ENCODE peak calls at places on chromosome 2, in seven cellular contexts. E is epithelial cell of esophagus; K is HuH-7; J is CD8-positive, alpha-beta T cell; B is endothelial cell; P is GM12865; D is foreskin fibroblast. S is an unnamed sample.

GRCh38 chr2:127027715-127028114 is 79.2 kb downstream of the BIN1 start:
- DNase-seq in K (no peak), P (no peak), B (no peak), J (no peak), D (no peak), E (no peak), S (no peak)

GRCh38 chr2:191049728-191050639 is 36.0 kb upstream of the STAT1 start:
- DNase-seq in D (peak; percentile 63), J (no peak), K (peak; percentile 37), B (no peak), E (no peak), P (peak; percentile 44), S (peak; percentile 27)

GRCh38 chr2:169452080-169452479 is 27.2 kb upstream of the BBS5 start:
- DNase-seq in P (peak; percentile 34), K (peak; percentile 39), B (peak; percentile 10), J (no peak), D (peak; percentile 14), E (peak; percentile 55), S (peak; percentile 44)

GRCh38 chr2:2422621-2423020 is 91.5 kb upstream of the MYT1L start:
- DNase-seq in J (no peak), B (no peak), E (no peak), K (no peak), D (no peak), P (no peak), S (no peak)

GRCh38 chr2:165328272-165328671 is 89.1 kb downstream of the SCN2A start:
- DNase-seq in D (no peak), J (no peak), P (peak; percentile 13), E (no peak), K (no peak), B (no peak), S (no peak)

GRCh38 chr2:139055165-139055564 is 275.0 kb upstream of the NXPH2 start:
- DNase-seq in E (peak; percentile 4), B (no peak), K (no peak), D (no peak), J (no peak), P (no peak), S (no peak)

GRCh38 chr2:188773075-188773474 is 201.1 kb upstream of the COL3A1 start:
- DNase-seq in J (no peak), P (no peak), D (peak; percentile 45), K (no peak), B (no peak), E (peak; percentile 86), S (no peak)

GRCh38 chr2:241607162-241607885 is 29.6 kb downstream of the THAP4 start:
- DNase-seq in B (no peak), E (no peak), D (no peak), K (no peak), J (no peak), P (no peak), S (no peak)

GRCh38 chr2:198930170-198930569 is 527.6 kb downstream of the SATB2 start:
- DNase-seq in J (no peak), D (no peak), K (no peak), E (no peak), B (no peak), P (no peak), S (no peak)

GRCh38 chr2:25894135-25894830 is 16.0 kb upstream of the ASXL2 start:
- DNase-seq in D (peak; percentile 57), B (no peak), P (no peak), E (no peak), J (no peak), K (no peak), S (peak; percentile 53)

GRCh38 chr2:170847716-170848115 is 31.0 kb downstream of the GAD1 start:
- DNase-seq in B (no peak), K (no peak), D (no peak), P (no peak), E (no peak), J (no peak), S (no peak)

GRCh38 chr2:216078776-216079175 is 2.8 kb downstream of the PECR start:
- DNase-seq in B (no peak), K (no peak), E (no peak), D (no peak), J (no peak), P (no peak), S (no peak)

GRCh38 chr2:71710367-71710766 is 257.0 kb downstream of the DYSF start:
- DNase-seq in J (no peak), B (no peak), D (no peak), K (no peak), P (no peak), E (no peak), S (no peak)

GRCh38 chr2:223000872-223001825 is 50.8 kb upstream of the KCNE4 start:
- DNase-seq in D (no peak), K (no peak), J (no peak), B (no peak), E (no peak), P (no peak), S (no peak)

GRCh38 chr2:12155308-12156061 is 409.1 kb downstream of the LPIN1 start:
- DNase-seq in J (no peak), B (no peak), E (peak; percentile 73), D (peak; percentile 82), K (no peak), P (peak; percentile 18), S (peak; percentile 94)

GRCh38 chr2:97995026-97995733 is 568 bp downstream of the TMEM131 start:
- DNase-seq in J (peak; percentile 42), K (peak; percentile 58), D (no peak), P (peak; percentile 88), B (peak; percentile 55), E (peak; percentile 42), S (no peak)

GRCh38 chr2:187055463-187055862 is 206.5 kb upstream of the ZSWIM2 start:
- DNase-seq in D (peak; percentile 3), K (peak; percentile 12), B (no peak), J (no peak), P (peak; percentile 38), E (peak; percentile 51), S (no peak)

GRCh38 chr2:214019229-214019972 is 391.5 kb upstream of the VWC2L start:
- DNase-seq in K (no peak), E (peak; percentile 83), B (no peak), P (no peak), J (no peak), D (peak; percentile 98), S (peak; percentile 80)

GRCh38 chr2:104388296-104388695 is 465.6 kb upstream of the POU3F3 start:
- DNase-seq in P (no peak), K (no peak), J (no peak), B (no peak), D (no peak), E (no peak), S (no peak)

GRCh38 chr2:17162721-17163120 is 355.5 kb downstream of the RAD51AP2 start:
- DNase-seq in B (no peak), E (no peak), P (no peak), D (no peak), K (no peak), J (no peak), S (no peak)

GRCh38 chr2:65686928-65687521 is 254.6 kb upstream of the SPRED2 start:
- DNase-seq in B (no peak), D (no peak), E (peak; percentile 24), K (no peak), P (no peak), J (no peak), S (no peak)

GRCh38 chr2:215356948-215357461 is 45.1 kb downstream of the ATIC start:
- DNase-seq in D (peak; percentile 53), K (no peak), P (no peak), J (no peak), E (no peak), B (no peak), S (no peak)

S was measured in astrocyte of the cerebellum.